ENCODE peak calls at places on chromosomes 7 and 10, in eight cellular contexts. One of them, this sample, is unnamed.

GRCh38 chr7:80675090-80675489 is 36.6 kb downstream of the CD36 start:
- DNase-seq in ovary: no peak
- DNase-seq in AG10803: no peak
- DNase-seq in endothelial cell: no peak
- DNase-seq in NB4: no peak
- DNase-seq in HL-60: no peak
- DNase-seq in bronchial epithelial cell: peak
- DNase-seq in heart left ventricle: no peak
- DNase-seq in this sample: no peak

GRCh38 chr10:53978292-53978691 is 822.7 kb downstream of the PCDH15 start:
- DNase-seq in ovary: no peak
- DNase-seq in bronchial epithelial cell: no peak
- DNase-seq in HL-60: no peak
- DNase-seq in heart left ventricle: no peak
- DNase-seq in AG10803: no peak
- DNase-seq in endothelial cell: no peak
- DNase-seq in NB4: no peak
- DNase-seq in this sample: no peak

GRCh38 chr7:110205899-110206298 is 885.0 kb upstream of the LRRN3 start:
- DNase-seq in NB4: no peak
- DNase-seq in ovary: no peak
- DNase-seq in endothelial cell: no peak
- DNase-seq in bronchial epithelial cell: no peak
- DNase-seq in heart left ventricle: no peak
- DNase-seq in AG10803: no peak
- DNase-seq in HL-60: no peak
- DNase-seq in this sample: no peak

GRCh38 chr10:116587878-116588590 is 2.7 kb upstream of the PNLIPRP1 start:
- DNase-seq in endothelial cell: no peak
- DNase-seq in heart left ventricle: no peak
- DNase-seq in AG10803: no peak
- DNase-seq in bronchial epithelial cell: peak
- DNase-seq in NB4: no peak
- DNase-seq in ovary: no peak
- DNase-seq in HL-60: no peak
- DNase-seq in this sample: no peak

GRCh38 chr7:131027287-131027773 is 293.3 kb upstream of the KLF14 start:
- DNase-seq in AG10803: peak
- DNase-seq in heart left ventricle: no peak
- DNase-seq in endothelial cell: no peak
- DNase-seq in NB4: peak
- DNase-seq in HL-60: peak
- DNase-seq in ovary: peak
- DNase-seq in bronchial epithelial cell: peak
- DNase-seq in this sample: no peak

GRCh38 chr10:359093-359492 is 223.8 kb downstream of the ZMYND11 start:
- DNase-seq in HL-60: no peak
- DNase-seq in endothelial cell: no peak
- DNase-seq in bronchial epithelial cell: no peak
- DNase-seq in NB4: no peak
- DNase-seq in AG10803: no peak
- DNase-seq in ovary: no peak
- DNase-seq in heart left ventricle: no peak
- DNase-seq in this sample: no peak

GRCh38 chr10:29691564-29692064 is 56.8 kb upstream of the SVIL start:
- DNase-seq in endothelial cell: no peak
- DNase-seq in ovary: no peak
- DNase-seq in AG10803: peak
- DNase-seq in heart left ventricle: peak
- DNase-seq in NB4: no peak
- DNase-seq in bronchial epithelial cell: peak
- DNase-seq in HL-60: no peak
- DNase-seq in this sample: no peak

GRCh38 chr7:111198255-111198654 is 107.3 kb downstream of the LRRN3 start:
- DNase-seq in bronchial epithelial cell: peak
- DNase-seq in endothelial cell: no peak
- DNase-seq in heart left ventricle: no peak
- DNase-seq in HL-60: no peak
- DNase-seq in AG10803: peak
- DNase-seq in ovary: no peak
- DNase-seq in NB4: peak
- DNase-seq in this sample: no peak

GRCh38 chr7:146635200-146636032 is 518.8 kb downstream of the CNTNAP2 start:
- DNase-seq in NB4: no peak
- DNase-seq in bronchial epithelial cell: no peak
- DNase-seq in HL-60: no peak
- DNase-seq in heart left ventricle: no peak
- DNase-seq in ovary: no peak
- DNase-seq in endothelial cell: no peak
- DNase-seq in AG10803: no peak
- DNase-seq in this sample: no peak

GRCh38 chr10:45265995-45266394 is 49.4 kb downstream of the OR13A1 start:
- DNase-seq in HL-60: no peak
- DNase-seq in heart left ventricle: no peak
- DNase-seq in AG10803: no peak
- DNase-seq in bronchial epithelial cell: no peak
- DNase-seq in endothelial cell: no peak
- DNase-seq in ovary: no peak
- DNase-seq in NB4: no peak
- DNase-seq in this sample: no peak

GRCh38 chr10:99619851-99620712 is at the start of gene SLC25A28:
- DNase-seq in ovary: peak
- DNase-seq in endothelial cell: peak
- DNase-seq in HL-60: peak
- DNase-seq in bronchial epithelial cell: peak
- DNase-seq in heart left ventricle: peak
- DNase-seq in AG10803: peak
- DNase-seq in NB4: peak
- DNase-seq in this sample: peak

GRCh38 chr10:484441-484924 is 205.0 kb downstream of the DIP2C start:
- DNase-seq in bronchial epithelial cell: no peak
- DNase-seq in ovary: peak
- DNase-seq in HL-60: no peak
- DNase-seq in endothelial cell: no peak
- DNase-seq in AG10803: peak
- DNase-seq in NB4: no peak
- DNase-seq in heart left ventricle: no peak
- DNase-seq in this sample: no peak

GRCh38 chr10:98260350-98260749 is 7.6 kb downstream of the LOXL4 start:
- DNase-seq in heart left ventricle: no peak
- DNase-seq in ovary: no peak
- DNase-seq in HL-60: no peak
- DNase-seq in AG10803: no peak
- DNase-seq in NB4: no peak
- DNase-seq in endothelial cell: no peak
- DNase-seq in bronchial epithelial cell: peak
- DNase-seq in this sample: no peak

GRCh38 chr7:82631998-82632397 is 188.4 kb upstream of the CACNA2D1 start:
- DNase-seq in ovary: no peak
- DNase-seq in heart left ventricle: no peak
- DNase-seq in bronchial epithelial cell: no peak
- DNase-seq in HL-60: no peak
- DNase-seq in NB4: no peak
- DNase-seq in AG10803: peak
- DNase-seq in endothelial cell: no peak
- DNase-seq in this sample: no peak

GRCh38 chr7:441713-442421 is 77.8 kb downstream of the PDGFA start:
- DNase-seq in NB4: no peak
- DNase-seq in ovary: no peak
- DNase-seq in heart left ventricle: no peak
- DNase-seq in AG10803: no peak
- DNase-seq in HL-60: no peak
- DNase-seq in bronchial epithelial cell: no peak
- DNase-seq in endothelial cell: no peak
- DNase-seq in this sample: no peak

GRCh38 chr7:442457-442856 is 77.2 kb downstream of the PDGFA start:
- DNase-seq in ovary: no peak
- DNase-seq in heart left ventricle: no peak
- DNase-seq in NB4: no peak
- DNase-seq in endothelial cell: no peak
- DNase-seq in bronchial epithelial cell: no peak
- DNase-seq in AG10803: no peak
- DNase-seq in HL-60: no peak
- DNase-seq in this sample: no peak

GRCh38 chr7:438916-439315 is 80.7 kb downstream of the PDGFA start:
- DNase-seq in HL-60: no peak
- DNase-seq in AG10803: no peak
- DNase-seq in ovary: no peak
- DNase-seq in heart left ventricle: no peak
- DNase-seq in endothelial cell: no peak
- DNase-seq in bronchial epithelial cell: no peak
- DNase-seq in NB4: no peak
- DNase-seq in this sample: no peak

GRCh38 chr7:438361-438760 is 81.3 kb downstream of the PDGFA start:
- DNase-seq in HL-60: no peak
- DNase-seq in endothelial cell: no peak
- DNase-seq in ovary: no peak
- DNase-seq in heart left ventricle: no peak
- DNase-seq in AG10803: no peak
- DNase-seq in bronchial epithelial cell: no peak
- DNase-seq in NB4: no peak
- DNase-seq in this sample: no peak

GRCh38 chr7:440059-440749 is 79.4 kb downstream of the PDGFA start:
- DNase-seq in HL-60: no peak
- DNase-seq in endothelial cell: no peak
- DNase-seq in bronchial epithelial cell: no peak
- DNase-seq in NB4: no peak
- DNase-seq in ovary: no peak
- DNase-seq in heart left ventricle: no peak
- DNase-seq in AG10803: no peak
- DNase-seq in this sample: no peak
- TF ChIP-seq CTCF in HL-60: no peak
- TF ChIP-seq CTCF in endothelial cell: no peak
- TF ChIP-seq CTCF in bronchial epithelial cell: no peak
- TF ChIP-seq CTCF in NB4: no peak
- TF ChIP-seq CTCF in ovary: no peak
- TF ChIP-seq CTCF in heart left ventricle: no peak
- TF ChIP-seq CTCF in AG10803: no peak
- TF ChIP-seq CTCF in this sample: no peak

DNA sequence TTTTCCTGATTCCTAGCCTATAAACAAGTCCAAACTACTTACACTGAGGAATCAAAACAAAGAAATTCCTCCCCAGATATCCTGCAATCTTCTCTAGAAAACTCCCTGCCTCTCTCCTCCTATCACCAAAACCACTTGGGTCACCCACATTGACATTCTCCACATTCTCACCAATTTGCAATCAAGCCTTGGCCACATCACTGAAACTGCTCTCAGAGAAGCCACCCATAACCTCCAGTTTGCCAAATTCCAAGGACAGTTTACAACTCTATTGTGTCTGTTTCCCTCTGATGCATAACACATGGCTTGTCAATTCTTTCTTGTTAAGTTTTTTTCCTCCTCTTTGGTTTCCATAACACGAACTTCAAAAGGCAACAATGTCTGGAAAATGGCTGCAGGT is 233.5 kb downstream of the XPNPEP1 start:
- DNase-seq in ovary: no peak
- DNase-seq in endothelial cell: no peak
- DNase-seq in NB4: no peak
- DNase-seq in heart left ventricle: no peak
- DNase-seq in HL-60: no peak
- DNase-seq in AG10803: no peak
- DNase-seq in bronchial epithelial cell: no peak
- DNase-seq in this sample: no peak
- TF ChIP-seq CTCF in ovary: no peak
- TF ChIP-seq CTCF in endothelial cell: no peak
- TF ChIP-seq CTCF in NB4: no peak
- TF ChIP-seq CTCF in heart left ventricle: no peak
- TF ChIP-seq CTCF in HL-60: no peak
- TF ChIP-seq CTCF in AG10803: no peak
- TF ChIP-seq CTCF in bronchial epithelial cell: no peak
- TF ChIP-seq CTCF in this sample: no peak

GRCh38 chr7:55522268-55522902 is 49.9 kb downstream of the VOPP1 start:
- DNase-seq in HL-60: no peak
- DNase-seq in AG10803: no peak
- DNase-seq in heart left ventricle: no peak
- DNase-seq in NB4: no peak
- DNase-seq in ovary: no peak
- DNase-seq in bronchial epithelial cell: no peak
- DNase-seq in endothelial cell: no peak
- DNase-seq in this sample: no peak

GRCh38 chr7:55523366-55523765 is 48.9 kb downstream of the VOPP1 start:
- DNase-seq in bronchial epithelial cell: no peak
- DNase-seq in heart left ventricle: no peak
- DNase-seq in HL-60: no peak
- DNase-seq in NB4: no peak
- DNase-seq in AG10803: peak
- DNase-seq in endothelial cell: no peak
- DNase-seq in ovary: no peak
- DNase-seq in this sample: no peak

GRCh38 chr7:55526770-55527169 is 45.5 kb downstream of the VOPP1 start:
- DNase-seq in endothelial cell: no peak
- DNase-seq in heart left ventricle: no peak
- DNase-seq in bronchial epithelial cell: no peak
- DNase-seq in HL-60: no peak
- DNase-seq in AG10803: no peak
- DNase-seq in NB4: peak
- DNase-seq in ovary: no peak
- DNase-seq in this sample: no peak

GRCh38 chr7:55526329-55526728 is 46.0 kb downstream of the VOPP1 start:
- DNase-seq in endothelial cell: no peak
- DNase-seq in ovary: peak
- DNase-seq in heart left ventricle: no peak
- DNase-seq in bronchial epithelial cell: no peak
- DNase-seq in HL-60: no peak
- DNase-seq in NB4: no peak
- DNase-seq in AG10803: no peak
- DNase-seq in this sample: no peak

GRCh38 chr7:55524558-55525310 is 47.6 kb downstream of the VOPP1 start:
- DNase-seq in ovary: no peak
- DNase-seq in NB4: no peak
- DNase-seq in HL-60: no peak
- DNase-seq in heart left ventricle: no peak
- DNase-seq in bronchial epithelial cell: no peak
- DNase-seq in AG10803: peak
- DNase-seq in endothelial cell: no peak
- DNase-seq in this sample: no peak
- TF ChIP-seq CTCF in ovary: no peak
- TF ChIP-seq CTCF in NB4: no peak
- TF ChIP-seq CTCF in HL-60: no peak
- TF ChIP-seq CTCF in heart left ventricle: no peak
- TF ChIP-seq CTCF in bronchial epithelial cell: no peak
- TF ChIP-seq CTCF in AG10803: peak
- TF ChIP-seq CTCF in endothelial cell: no peak
- TF ChIP-seq CTCF in this sample: no peak

GRCh38 chr7:2040893-2041270 is 191.9 kb downstream of the MAD1L1 start:
- DNase-seq in ovary: no peak
- DNase-seq in AG10803: no peak
- DNase-seq in HL-60: no peak
- DNase-seq in NB4: no peak
- DNase-seq in heart left ventricle: no peak
- DNase-seq in bronchial epithelial cell: no peak
- DNase-seq in endothelial cell: no peak
- DNase-seq in this sample: no peak
- TF ChIP-seq CTCF in ovary: no peak
- TF ChIP-seq CTCF in AG10803: no peak
- TF ChIP-seq CTCF in HL-60: no peak
- TF ChIP-seq CTCF in NB4: no peak
- TF ChIP-seq CTCF in heart left ventricle: no peak
- TF ChIP-seq CTCF in bronchial epithelial cell: no peak
- TF ChIP-seq CTCF in endothelial cell: no peak
- TF ChIP-seq CTCF in this sample: no peak

GRCh38 chr10:73841526-73842285 is 30.3 kb upstream of the NDST2 start:
- DNase-seq in ovary: no peak
- DNase-seq in endothelial cell: no peak
- DNase-seq in heart left ventricle: no peak
- DNase-seq in bronchial epithelial cell: no peak
- DNase-seq in AG10803: peak
- DNase-seq in HL-60: no peak
- DNase-seq in NB4: no peak
- DNase-seq in this sample: no peak
- TF ChIP-seq CTCF in ovary: no peak
- TF ChIP-seq CTCF in endothelial cell: no peak
- TF ChIP-seq CTCF in heart left ventricle: no peak
- TF ChIP-seq CTCF in bronchial epithelial cell: no peak
- TF ChIP-seq CTCF in AG10803: no peak
- TF ChIP-seq CTCF in HL-60: no peak
- TF ChIP-seq CTCF in NB4: no peak
- TF ChIP-seq CTCF in this sample: no peak

This sample was measured in D721Med.